ENCODE peak calls at places on chromosomes 12 and 14, in ten cellular contexts. One of them, this sample, is unnamed.

GRCh38 chr12:39610626-39611025 is 9.0 kb downstream of the ABCD2 start:
- DNase-seq in endothelial cell of umbilical vein: no peak
- DNase-seq in IMR-90: no peak
- DNase-seq in HCT116: no peak
- DNase-seq in heart left ventricle: no peak
- DNase-seq in H54: no peak
- DNase-seq in upper lobe of left lung: no peak
- DNase-seq in body of pancreas: no peak
- DNase-seq in spleen: no peak
- DNase-seq in suprapubic skin: no peak
- DNase-seq in this sample: no peak

GRCh38 chr12:48934312-48934706 is 9.0 kb upstream of the FKBP11 start:
- DNase-seq in endothelial cell of umbilical vein: no peak
- DNase-seq in IMR-90: no peak
- DNase-seq in HCT116: no peak
- DNase-seq in heart left ventricle: no peak
- DNase-seq in H54: no peak
- DNase-seq in upper lobe of left lung: no peak
- DNase-seq in body of pancreas: no peak
- DNase-seq in spleen: no peak
- DNase-seq in suprapubic skin: no peak
- DNase-seq in this sample: no peak

GRCh38 chr12:26274441-26275312 is 79.3 kb downstream of the SSPN start:
- DNase-seq in endothelial cell of umbilical vein: peak
- DNase-seq in IMR-90: peak
- DNase-seq in HCT116: peak
- DNase-seq in heart left ventricle: peak
- DNase-seq in H54: peak
- DNase-seq in upper lobe of left lung: peak
- DNase-seq in body of pancreas: peak
- DNase-seq in spleen: peak
- DNase-seq in suprapubic skin: peak
- DNase-seq in this sample: peak

GRCh38 chr12:34396861-34397590 is 374.7 kb downstream of the ALG10 start:
- DNase-seq in endothelial cell of umbilical vein: no peak
- DNase-seq in IMR-90: no peak
- DNase-seq in HCT116: no peak
- DNase-seq in heart left ventricle: peak
- DNase-seq in H54: no peak
- DNase-seq in upper lobe of left lung: peak
- DNase-seq in body of pancreas: peak
- DNase-seq in spleen: peak
- DNase-seq in suprapubic skin: peak
- DNase-seq in this sample: peak

GRCh38 chr12:85036241-85036707 is at the start of the genes LRRIQ1 and TSPAN19:
- DNase-seq in endothelial cell of umbilical vein: peak
- DNase-seq in IMR-90: peak
- DNase-seq in HCT116: peak
- DNase-seq in heart left ventricle: peak
- DNase-seq in H54: peak
- DNase-seq in upper lobe of left lung: peak
- DNase-seq in body of pancreas: peak
- DNase-seq in spleen: peak
- DNase-seq in suprapubic skin: peak
- DNase-seq in this sample: peak

GRCh38 chr14:74765721-74766120 is 2.6 kb downstream of the YLPM1 start:
- DNase-seq in endothelial cell of umbilical vein: peak
- DNase-seq in IMR-90: no peak
- DNase-seq in HCT116: no peak
- DNase-seq in heart left ventricle: no peak
- DNase-seq in H54: no peak
- DNase-seq in upper lobe of left lung: no peak
- DNase-seq in body of pancreas: no peak
- DNase-seq in spleen: no peak
- DNase-seq in suprapubic skin: no peak
- DNase-seq in this sample: no peak

GRCh38 chr12:5390174-5390799 is 41.6 kb upstream of the NTF3 start:
- DNase-seq in endothelial cell of umbilical vein: no peak
- DNase-seq in IMR-90: no peak
- DNase-seq in HCT116: no peak
- DNase-seq in heart left ventricle: no peak
- DNase-seq in H54: no peak
- DNase-seq in upper lobe of left lung: no peak
- DNase-seq in body of pancreas: no peak
- DNase-seq in spleen: no peak
- DNase-seq in suprapubic skin: no peak
- DNase-seq in this sample: no peak

GRCh38 chr14:36520601-36521525 is 831 bp upstream of the NKX2-1 start:
- DNase-seq in endothelial cell of umbilical vein: peak
- DNase-seq in IMR-90: peak
- DNase-seq in HCT116: peak
- DNase-seq in heart left ventricle: no peak
- DNase-seq in H54: no peak
- DNase-seq in upper lobe of left lung: peak
- DNase-seq in body of pancreas: no peak
- DNase-seq in spleen: peak
- DNase-seq in suprapubic skin: no peak
- DNase-seq in this sample: no peak

GRCh38 chr12:102034346-102034745 is 27.4 kb downstream of the WASHC3 start:
- DNase-seq in endothelial cell of umbilical vein: no peak
- DNase-seq in IMR-90: peak
- DNase-seq in HCT116: no peak
- DNase-seq in heart left ventricle: no peak
- DNase-seq in H54: no peak
- DNase-seq in upper lobe of left lung: no peak
- DNase-seq in body of pancreas: no peak
- DNase-seq in spleen: no peak
- DNase-seq in suprapubic skin: no peak
- DNase-seq in this sample: no peak

GRCh38 chr12:89357297-89357730 is 5.0 kb upstream of the DUSP6 start:
- DNase-seq in endothelial cell of umbilical vein: no peak
- DNase-seq in IMR-90: no peak
- DNase-seq in HCT116: no peak
- DNase-seq in heart left ventricle: no peak
- DNase-seq in H54: no peak
- DNase-seq in upper lobe of left lung: no peak
- DNase-seq in body of pancreas: no peak
- DNase-seq in spleen: no peak
- DNase-seq in suprapubic skin: no peak
- DNase-seq in this sample: no peak

GRCh38 chr12:51914034-51914923 is 7.0 kb downstream of the ACVRL1 start:
- DNase-seq in endothelial cell of umbilical vein: no peak
- DNase-seq in IMR-90: no peak
- DNase-seq in HCT116: no peak
- DNase-seq in heart left ventricle: no peak
- DNase-seq in H54: no peak
- DNase-seq in upper lobe of left lung: no peak
- DNase-seq in body of pancreas: no peak
- DNase-seq in spleen: no peak
- DNase-seq in suprapubic skin: peak
- DNase-seq in this sample: no peak

GRCh38 chr14:92426237-92426636 is 87.3 kb upstream of the RIN3 start:
- DNase-seq in endothelial cell of umbilical vein: no peak
- DNase-seq in IMR-90: peak
- DNase-seq in HCT116: no peak
- DNase-seq in heart left ventricle: no peak
- DNase-seq in H54: no peak
- DNase-seq in upper lobe of left lung: peak
- DNase-seq in body of pancreas: no peak
- DNase-seq in spleen: no peak
- DNase-seq in suprapubic skin: no peak
- DNase-seq in this sample: no peak

GRCh38 chr12:116276433-116277216 is 868 bp downstream of the MED13L start:
- DNase-seq in endothelial cell of umbilical vein: peak
- DNase-seq in IMR-90: peak
- DNase-seq in HCT116: no peak
- DNase-seq in heart left ventricle: peak
- DNase-seq in H54: peak
- DNase-seq in upper lobe of left lung: peak
- DNase-seq in body of pancreas: peak
- DNase-seq in spleen: peak
- DNase-seq in suprapubic skin: peak
- DNase-seq in this sample: peak

GRCh38 chr12:39499296-39499695 is 56.4 kb upstream of the KIF21A start:
- DNase-seq in endothelial cell of umbilical vein: no peak
- DNase-seq in IMR-90: no peak
- DNase-seq in HCT116: no peak
- DNase-seq in heart left ventricle: no peak
- DNase-seq in H54: no peak
- DNase-seq in upper lobe of left lung: no peak
- DNase-seq in body of pancreas: no peak
- DNase-seq in spleen: no peak
- DNase-seq in suprapubic skin: no peak
- DNase-seq in this sample: no peak

GRCh38 chr12:124819525-124819924 is 44.1 kb downstream of the SCARB1 start:
- DNase-seq in endothelial cell of umbilical vein: no peak
- DNase-seq in IMR-90: no peak
- DNase-seq in HCT116: no peak
- DNase-seq in heart left ventricle: no peak
- DNase-seq in H54: no peak
- DNase-seq in upper lobe of left lung: no peak
- DNase-seq in body of pancreas: no peak
- DNase-seq in spleen: no peak
- DNase-seq in suprapubic skin: no peak
- DNase-seq in this sample: no peak
- TF ChIP-seq POLR2A in endothelial cell of umbilical vein: no peak
- TF ChIP-seq POLR2A in IMR-90: no peak
- TF ChIP-seq POLR2A in HCT116: no peak
- TF ChIP-seq POLR2A in heart left ventricle: no peak
- TF ChIP-seq POLR2A in H54: no peak
- TF ChIP-seq POLR2A in upper lobe of left lung: no peak
- TF ChIP-seq POLR2A in body of pancreas: no peak
- TF ChIP-seq POLR2A in spleen: no peak
- TF ChIP-seq POLR2A in suprapubic skin: no peak
- TF ChIP-seq POLR2A in this sample: no peak

GRCh38 chr14:68784298-68784910 is 8.5 kb downstream of the ZFP36L1 start:
- DNase-seq in endothelial cell of umbilical vein: peak
- DNase-seq in IMR-90: no peak
- DNase-seq in HCT116: no peak
- DNase-seq in heart left ventricle: no peak
- DNase-seq in H54: no peak
- DNase-seq in upper lobe of left lung: peak
- DNase-seq in body of pancreas: peak
- DNase-seq in spleen: no peak
- DNase-seq in suprapubic skin: peak
- DNase-seq in this sample: peak
- TF ChIP-seq POLR2A in endothelial cell of umbilical vein: no peak
- TF ChIP-seq POLR2A in IMR-90: no peak
- TF ChIP-seq POLR2A in HCT116: no peak
- TF ChIP-seq POLR2A in heart left ventricle: no peak
- TF ChIP-seq POLR2A in H54: no peak
- TF ChIP-seq POLR2A in upper lobe of left lung: no peak
- TF ChIP-seq POLR2A in body of pancreas: peak
- TF ChIP-seq POLR2A in spleen: no peak
- TF ChIP-seq POLR2A in suprapubic skin: no peak
- TF ChIP-seq POLR2A in this sample: no peak

DNA sequence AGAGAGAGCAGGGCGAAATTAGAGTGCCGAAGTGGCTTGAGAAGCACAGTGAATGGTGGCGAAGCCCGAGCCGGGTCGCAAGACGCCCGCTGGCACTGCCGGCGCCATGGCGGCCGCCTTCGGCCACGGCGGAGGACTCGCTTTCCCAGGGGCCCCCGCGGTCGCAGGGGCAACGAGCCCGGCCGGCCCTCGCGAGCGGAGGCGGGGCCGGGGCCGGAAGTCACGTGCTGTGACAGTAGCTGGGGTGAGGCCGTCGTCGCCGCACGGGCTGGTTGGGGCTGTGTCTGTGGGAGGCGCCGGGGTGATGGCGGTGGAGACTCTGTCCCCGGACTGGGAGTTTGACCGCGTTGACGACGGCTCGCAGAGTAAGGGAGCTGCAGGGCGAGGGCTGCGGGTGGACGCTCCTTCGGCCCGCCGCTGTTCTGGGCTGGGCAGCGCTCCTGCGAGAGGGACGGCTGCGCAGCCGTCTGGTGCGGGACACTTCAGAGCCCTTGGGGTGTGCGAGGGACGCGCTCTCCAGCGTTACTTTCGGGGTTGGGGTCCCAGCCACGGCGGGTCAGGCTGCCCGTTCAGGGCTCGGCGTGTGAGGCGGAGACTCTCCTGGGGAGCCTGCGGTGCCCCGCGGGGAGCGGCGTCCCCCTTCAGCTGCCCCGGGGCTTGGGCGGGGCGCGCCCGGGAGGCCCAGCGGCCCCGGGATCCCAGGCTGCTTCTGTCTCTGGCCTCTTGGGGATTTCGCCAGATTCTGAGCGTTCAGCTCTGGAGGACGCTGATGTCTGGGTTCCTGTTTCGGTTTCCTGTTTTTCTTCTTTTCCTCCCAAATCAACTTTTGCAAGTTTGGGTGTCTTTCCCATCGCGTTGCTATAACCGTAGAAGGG is at the start of gene WASHC4:
- DNase-seq in endothelial cell of umbilical vein: peak
- DNase-seq in IMR-90: peak
- DNase-seq in HCT116: peak
- DNase-seq in heart left ventricle: peak
- DNase-seq in H54: peak
- DNase-seq in upper lobe of left lung: peak
- DNase-seq in body of pancreas: peak
- DNase-seq in spleen: peak
- DNase-seq in suprapubic skin: peak
- DNase-seq in this sample: peak
- TF ChIP-seq POLR2A in endothelial cell of umbilical vein: peak
- TF ChIP-seq POLR2A in IMR-90: peak
- TF ChIP-seq POLR2A in HCT116: peak
- TF ChIP-seq POLR2A in heart left ventricle: peak
- TF ChIP-seq POLR2A in H54: peak
- TF ChIP-seq POLR2A in upper lobe of left lung: no peak
- TF ChIP-seq POLR2A in body of pancreas: peak
- TF ChIP-seq POLR2A in spleen: peak
- TF ChIP-seq POLR2A in suprapubic skin: peak
- TF ChIP-seq POLR2A in this sample: peak

DNA sequence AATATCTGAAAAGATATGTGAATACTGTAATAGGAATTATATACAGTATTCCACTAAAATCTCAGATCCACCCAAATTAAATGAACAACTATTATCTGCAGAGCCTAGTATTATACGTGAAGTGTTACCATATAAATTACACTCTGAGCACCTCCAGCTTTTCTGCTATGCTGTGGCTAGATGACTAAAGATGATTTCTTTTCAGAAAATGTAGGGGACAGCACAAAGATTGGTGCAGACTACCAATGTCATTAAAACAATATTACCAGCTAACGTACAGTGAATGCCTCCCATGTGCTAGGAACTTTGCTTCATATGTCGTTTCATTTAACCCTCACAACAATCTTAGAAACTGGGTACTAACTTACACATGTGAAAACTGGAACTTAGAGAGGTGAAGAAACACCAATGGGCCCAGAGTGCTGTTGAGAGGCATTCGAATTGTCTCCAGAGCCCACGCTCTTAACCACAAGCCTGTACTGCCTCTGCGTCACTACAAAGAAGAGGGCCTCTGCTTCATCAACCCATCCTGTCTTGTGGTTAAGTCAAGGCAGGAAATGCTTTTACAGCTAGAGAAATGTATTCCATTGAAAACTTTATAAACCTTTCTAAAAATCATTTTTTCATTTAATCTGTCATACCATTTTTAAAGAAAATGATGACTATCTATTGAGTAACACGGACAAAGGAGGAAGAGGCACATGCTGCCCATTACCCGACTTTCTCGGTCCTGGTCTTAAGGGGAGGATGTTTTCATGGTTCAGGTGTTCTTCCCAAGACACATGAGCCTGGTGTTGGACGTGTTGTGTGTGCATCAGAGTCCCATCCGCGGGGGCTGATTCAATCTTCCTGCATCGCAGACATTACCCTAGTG is 1.3 kb downstream of the GPR65 start:
- DNase-seq in endothelial cell of umbilical vein: no peak
- DNase-seq in IMR-90: no peak
- DNase-seq in HCT116: no peak
- DNase-seq in heart left ventricle: no peak
- DNase-seq in H54: no peak
- DNase-seq in upper lobe of left lung: peak
- DNase-seq in body of pancreas: no peak
- DNase-seq in spleen: peak
- DNase-seq in suprapubic skin: no peak
- DNase-seq in this sample: no peak
- TF ChIP-seq POLR2A in endothelial cell of umbilical vein: no peak
- TF ChIP-seq POLR2A in IMR-90: no peak
- TF ChIP-seq POLR2A in HCT116: no peak
- TF ChIP-seq POLR2A in heart left ventricle: no peak
- TF ChIP-seq POLR2A in H54: no peak
- TF ChIP-seq POLR2A in upper lobe of left lung: no peak
- TF ChIP-seq POLR2A in body of pancreas: peak
- TF ChIP-seq POLR2A in spleen: no peak
- TF ChIP-seq POLR2A in suprapubic skin: no peak
- TF ChIP-seq POLR2A in this sample: no peak